ENCODE peak calls at places on chromosomes 11 and 22, in four cellular contexts. One of them, this sample, is unnamed. For H3K36me3, the result is how much of the 10 kb centered on the place peaks cover.

GRCh38 chr11:32426819-32427615 is 8.3 kb downstream of the WT1 start:
- DNase-seq in psoas muscle: no peak
- DNase-seq in GM23248: no peak
- DNase-seq in left lung: no peak
- DNase-seq in this sample: no peak

GRCh38 chr22:49922484-49922883 is 4.0 kb downstream of the CRELD2 start:
- DNase-seq in psoas muscle: no peak
- DNase-seq in GM23248: no peak
- DNase-seq in left lung: no peak
- DNase-seq in this sample: no peak

GRCh38 chr11:134226806-134227325 is 2.4 kb downstream of the VPS26B start:
- DNase-seq in psoas muscle: no peak
- DNase-seq in GM23248: peak
- DNase-seq in left lung: no peak
- DNase-seq in this sample: no peak

GRCh38 chr11:32963721-32964120 is 52.0 kb upstream of the DEPDC7 start:
- DNase-seq in psoas muscle: no peak
- DNase-seq in GM23248: no peak
- DNase-seq in left lung: no peak
- DNase-seq in this sample: no peak

GRCh38 chr11:43921561-43922294 is 20.7 kb upstream of the C11orf96 start:
- DNase-seq in psoas muscle: no peak
- DNase-seq in GM23248: no peak
- DNase-seq in left lung: no peak
- DNase-seq in this sample: no peak

GRCh38 chr22:25745341-25746011 is 3.5 kb downstream of the MYO18B start:
- DNase-seq in psoas muscle: no peak
- DNase-seq in GM23248: peak
- DNase-seq in left lung: no peak
- DNase-seq in this sample: peak

GRCh38 chr11:61739966-61740365 is 12.5 kb upstream of the MYRF start:
- DNase-seq in psoas muscle: no peak
- DNase-seq in GM23248: no peak
- DNase-seq in left lung: no peak
- DNase-seq in this sample: no peak

GRCh38 chr11:108726077-108726800 is 61.4 kb downstream of the DDX10 start:
- DNase-seq in psoas muscle: no peak
- DNase-seq in GM23248: no peak
- DNase-seq in left lung: no peak
- DNase-seq in this sample: no peak

GRCh38 chr22:46749682-46750529 is 11.9 kb upstream of the CERK start:
- DNase-seq in psoas muscle: no peak
- DNase-seq in GM23248: peak
- DNase-seq in left lung: no peak
- DNase-seq in this sample: no peak

GRCh38 chr11:105720096-105720495 is 110.2 kb downstream of the GRIA4 start:
- DNase-seq in psoas muscle: no peak
- DNase-seq in GM23248: no peak
- DNase-seq in left lung: no peak
- DNase-seq in this sample: no peak

GRCh38 chr11:77374611-77375031 is 73.1 kb upstream of the GDPD4 start:
- DNase-seq in psoas muscle: no peak
- DNase-seq in GM23248: peak
- DNase-seq in left lung: no peak
- DNase-seq in this sample: no peak

GRCh38 chr11:66665369-66665768 is 12.3 kb downstream of the RBM4B start:
- DNase-seq in psoas muscle: no peak
- DNase-seq in GM23248: no peak
- DNase-seq in left lung: no peak
- DNase-seq in this sample: no peak
- H3K36me3 ChIP-seq in psoas muscle: half or more
- H3K36me3 ChIP-seq in GM23248: under half
- H3K36me3 ChIP-seq in left lung: half or more
- H3K36me3 ChIP-seq in this sample: under half

DNA sequence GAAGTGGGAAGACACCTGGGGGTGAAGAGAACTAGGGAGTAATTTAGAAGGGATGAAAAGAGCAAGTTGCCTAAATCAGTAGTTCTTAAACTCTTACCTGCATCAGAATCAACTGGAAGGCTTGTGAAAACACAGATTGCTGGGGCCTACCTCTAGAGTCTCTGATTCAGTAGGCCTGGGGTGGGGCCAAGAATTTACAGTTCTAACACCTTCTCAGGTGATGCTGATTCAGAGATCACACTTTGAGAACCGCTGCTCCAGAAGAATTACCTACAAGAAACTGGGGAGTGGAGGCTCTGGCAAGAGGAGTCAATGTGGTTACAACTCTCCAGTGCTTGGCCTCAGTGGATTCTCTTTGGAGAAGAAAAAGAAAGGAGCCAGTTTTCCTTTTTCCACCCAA is 128.7 kb downstream of the C11orf58 start:
- DNase-seq in psoas muscle: no peak
- DNase-seq in GM23248: no peak
- DNase-seq in left lung: no peak
- DNase-seq in this sample: no peak
- H3K36me3 ChIP-seq in psoas muscle: under half
- H3K36me3 ChIP-seq in GM23248: under half
- H3K36me3 ChIP-seq in left lung: under half
- H3K36me3 ChIP-seq in this sample: under half

GRCh38 chr11:68594123-68594522 is 90.2 kb upstream of the GAL start:
- DNase-seq in psoas muscle: no peak
- DNase-seq in GM23248: no peak
- DNase-seq in left lung: no peak
- DNase-seq in this sample: no peak

GRCh38 chr11:68593441-68593840 is 90.9 kb upstream of the GAL start:
- DNase-seq in psoas muscle: no peak
- DNase-seq in GM23248: no peak
- DNase-seq in left lung: no peak
- DNase-seq in this sample: no peak

GRCh38 chr11:68601147-68601546 is 83.2 kb upstream of the GAL start:
- DNase-seq in psoas muscle: no peak
- DNase-seq in GM23248: no peak
- DNase-seq in left lung: no peak
- DNase-seq in this sample: no peak

GRCh38 chr11:68596231-68596630 is 88.1 kb upstream of the GAL start:
- DNase-seq in psoas muscle: no peak
- DNase-seq in GM23248: no peak
- DNase-seq in left lung: no peak
- DNase-seq in this sample: no peak

DNA sequence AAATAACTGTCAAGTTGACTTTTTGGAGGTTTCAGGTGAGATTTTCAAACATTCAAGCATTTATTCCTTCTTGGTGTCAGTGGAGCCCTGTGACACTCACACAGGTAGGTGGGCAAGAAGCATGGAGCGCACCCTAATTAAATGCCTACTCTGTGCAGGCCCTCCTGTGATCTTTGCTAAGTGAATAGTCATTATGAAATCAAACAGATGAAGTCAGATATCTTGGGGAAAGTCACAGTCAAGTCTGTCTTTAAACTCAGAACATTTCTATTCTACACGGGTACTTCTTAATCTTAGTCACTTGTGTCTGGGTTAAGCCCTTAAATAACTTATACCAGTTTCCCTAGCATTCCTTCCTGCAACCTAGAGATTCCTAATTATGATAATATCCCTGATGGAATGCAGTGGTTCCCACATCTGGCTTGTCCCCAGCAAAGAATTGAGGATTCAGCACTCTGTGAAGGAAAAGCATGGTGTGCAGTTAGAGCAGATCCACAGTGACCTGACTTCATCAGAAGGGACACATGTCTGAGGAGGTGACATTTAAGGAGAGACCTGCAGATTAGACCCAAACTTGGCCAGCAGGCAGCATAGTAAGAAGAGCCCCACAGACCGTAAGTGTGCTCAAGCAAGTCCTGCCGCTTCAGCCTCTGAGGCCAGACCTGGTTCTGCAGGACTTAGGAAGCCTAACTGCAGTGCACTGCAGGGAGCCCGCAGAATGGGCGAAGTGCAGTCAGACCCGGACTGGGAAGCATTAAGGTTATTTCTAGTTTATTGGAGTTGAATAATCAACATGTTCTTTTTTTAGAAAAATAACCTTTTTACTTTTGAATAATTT is 85.3 kb upstream of the GAL start:
- DNase-seq in psoas muscle: no peak
- DNase-seq in GM23248: peak
- DNase-seq in left lung: no peak
- DNase-seq in this sample: no peak
- H3K36me3 ChIP-seq in psoas muscle: half or more
- H3K36me3 ChIP-seq in GM23248: half or more
- H3K36me3 ChIP-seq in left lung: half or more
- H3K36me3 ChIP-seq in this sample: under half

GRCh38 chr11:64362339-64362738 is 3.4 kb downstream of the RPS6KA4 start:
- DNase-seq in psoas muscle: no peak
- DNase-seq in GM23248: no peak
- DNase-seq in left lung: no peak
- DNase-seq in this sample: no peak

GRCh38 chr11:64361659-64362058 is 2.7 kb downstream of the RPS6KA4 start:
- DNase-seq in psoas muscle: no peak
- DNase-seq in GM23248: no peak
- DNase-seq in left lung: no peak
- DNase-seq in this sample: no peak

GRCh38 chr11:64364911-64365310 is 5.9 kb downstream of the RPS6KA4 start:
- DNase-seq in psoas muscle: no peak
- DNase-seq in GM23248: peak
- DNase-seq in left lung: no peak
- DNase-seq in this sample: no peak

GRCh38 chr11:64366751-64367150 is 7.8 kb downstream of the RPS6KA4 start:
- DNase-seq in psoas muscle: no peak
- DNase-seq in GM23248: peak
- DNase-seq in left lung: no peak
- DNase-seq in this sample: no peak

GRCh38 chr11:64364435-64364834 is 5.5 kb downstream of the RPS6KA4 start:
- DNase-seq in psoas muscle: no peak
- DNase-seq in GM23248: no peak
- DNase-seq in left lung: no peak
- DNase-seq in this sample: no peak
- H3K36me3 ChIP-seq in psoas muscle: half or more
- H3K36me3 ChIP-seq in GM23248: under half
- H3K36me3 ChIP-seq in left lung: half or more
- H3K36me3 ChIP-seq in this sample: half or more

GRCh38 chr11:117159892-117160291 is 15.8 kb downstream of the PAFAH1B2 start:
- DNase-seq in psoas muscle: no peak
- DNase-seq in GM23248: no peak
- DNase-seq in left lung: no peak
- DNase-seq in this sample: no peak

GRCh38 chr11:117152066-117152465 is 8.0 kb downstream of the PAFAH1B2 start:
- DNase-seq in psoas muscle: no peak
- DNase-seq in GM23248: no peak
- DNase-seq in left lung: no peak
- DNase-seq in this sample: no peak

GRCh38 chr11:117154468-117154867 is 10.4 kb downstream of the PAFAH1B2 start:
- DNase-seq in psoas muscle: no peak
- DNase-seq in GM23248: no peak
- DNase-seq in left lung: no peak
- DNase-seq in this sample: no peak

GRCh38 chr11:117160826-117161225 is 16.7 kb downstream of the PAFAH1B2 start:
- DNase-seq in psoas muscle: no peak
- DNase-seq in GM23248: no peak
- DNase-seq in left lung: no peak
- DNase-seq in this sample: no peak

DNA sequence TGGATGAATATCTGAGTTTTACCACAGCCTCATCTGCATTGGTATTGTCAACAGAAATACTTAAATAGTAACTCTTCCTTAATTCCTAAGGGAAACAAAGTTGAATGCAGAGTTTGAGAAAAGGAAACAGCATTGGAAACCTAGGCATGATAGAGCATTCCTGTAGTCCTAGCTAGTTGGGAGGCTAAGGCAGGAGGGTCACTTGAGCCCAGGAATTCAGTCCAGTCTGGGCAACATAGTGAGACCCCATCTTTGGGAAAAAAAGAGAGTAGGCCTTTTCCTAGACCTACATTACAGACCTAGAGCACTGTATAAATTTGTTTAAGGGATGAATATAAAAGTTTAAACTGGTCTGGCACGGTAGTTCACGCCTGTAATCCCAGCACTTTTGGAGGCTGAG is 13.4 kb downstream of the PAFAH1B2 start:
- DNase-seq in psoas muscle: no peak
- DNase-seq in GM23248: no peak
- DNase-seq in left lung: no peak
- DNase-seq in this sample: no peak
- H3K36me3 ChIP-seq in psoas muscle: half or more
- H3K36me3 ChIP-seq in GM23248: under half
- H3K36me3 ChIP-seq in left lung: half or more
- H3K36me3 ChIP-seq in this sample: under half

GRCh38 chr11:68518191-68518590 is 57.6 kb downstream of the PPP6R3 start:
- DNase-seq in psoas muscle: no peak
- DNase-seq in GM23248: no peak
- DNase-seq in left lung: no peak
- DNase-seq in this sample: no peak

GRCh38 chr11:68521962-68522626 is 61.5 kb downstream of the PPP6R3 start:
- DNase-seq in psoas muscle: no peak
- DNase-seq in GM23248: no peak
- DNase-seq in left lung: no peak
- DNase-seq in this sample: no peak

GRCh38 chr11:68513930-68514487 is 53.5 kb downstream of the PPP6R3 start:
- DNase-seq in psoas muscle: no peak
- DNase-seq in GM23248: no peak
- DNase-seq in left lung: no peak
- DNase-seq in this sample: no peak

DNA sequence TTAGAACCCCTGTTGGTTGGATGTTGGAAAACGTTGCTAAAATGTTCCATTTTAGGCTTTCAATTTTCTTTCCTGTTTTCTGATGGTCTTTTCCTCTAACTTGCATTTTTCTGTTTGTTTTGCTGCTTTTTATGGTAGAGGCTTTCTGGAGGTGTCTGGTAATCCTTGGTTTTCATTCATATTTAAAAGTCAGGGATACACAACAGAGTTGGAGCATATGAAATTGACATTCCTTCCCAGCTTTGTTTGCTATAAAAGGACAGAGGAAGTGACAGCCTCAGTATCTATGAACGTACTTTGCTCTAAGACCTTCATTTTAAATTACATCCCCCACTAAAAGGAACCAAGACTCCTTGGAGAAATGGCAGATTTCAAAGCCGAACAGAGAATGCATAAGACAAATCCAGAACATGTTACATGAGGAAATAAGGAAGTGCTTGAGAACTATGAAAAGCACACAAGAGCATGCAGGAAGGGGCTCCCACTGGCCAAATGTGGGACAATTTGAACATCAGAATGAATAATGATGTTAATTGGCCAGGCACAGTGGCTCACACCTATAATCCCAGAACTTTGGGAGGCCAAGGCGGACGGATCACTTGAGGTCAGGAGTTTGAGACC is 56.7 kb downstream of the PPP6R3 start:
- DNase-seq in psoas muscle: no peak
- DNase-seq in GM23248: no peak
- DNase-seq in left lung: no peak
- DNase-seq in this sample: no peak
- H3K36me3 ChIP-seq in psoas muscle: under half
- H3K36me3 ChIP-seq in GM23248: under half
- H3K36me3 ChIP-seq in left lung: under half
- H3K36me3 ChIP-seq in this sample: under half